ENCODE peak calls at places on chromosomes 13 and 19, in four cellular contexts. J, Y, M and V are unnamed samples.

GRCh38 chr13:30308548-30308947 is 1.2 kb upstream of the KATNAL1 start:
- DNase-seq in Y (peak; percentile 63), M (no peak), J (peak; percentile 47), V (no peak)

GRCh38 chr13:23381877-23382276 is 51.6 kb downstream of the SACS start:
- DNase-seq in J (no peak), M (peak; percentile 31), Y (no peak), V (no peak)

GRCh38 chr19:11856568-11857264 is 8.2 kb downstream of the ZNF439 start:
- DNase-seq in J (no peak), Y (peak; percentile 46), M (no peak), V (no peak)

GRCh38 chr13:56953965-56954364 is 186.8 kb upstream of the PRR20A start:
- DNase-seq in Y (no peak), J (no peak), M (no peak), V (no peak)

GRCh38 chr13:98915563-98916348 is 62.1 kb downstream of the DOCK9 start:
- DNase-seq in M (no peak), Y (no peak), J (no peak), V (no peak)

GRCh38 chr19:45645068-45645630 is 6.0 kb upstream of the EML2 start:
- DNase-seq in J (no peak), Y (no peak), M (no peak), V (no peak)

GRCh38 chr13:110677731-110678545 is 28.0 kb downstream of the CARS2 start:
- DNase-seq in J (no peak), Y (no peak), M (no peak), V (no peak)

GRCh38 chr19:336067-336614 is 8.5 kb downstream of the MIER2 start:
- DNase-seq in J (peak; percentile 71), Y (no peak), M (no peak), V (no peak)

GRCh38 chr13:77448689-77449088 is 86.8 kb upstream of the SCEL start:
- DNase-seq in M (no peak), Y (peak; percentile 48), J (no peak), V (no peak)

GRCh38 chr13:24997367-24997967 is 98.5 kb upstream of the PABPC3 start:
- DNase-seq in J (peak; percentile 42), Y (no peak), M (peak; percentile 45), V (no peak)

GRCh38 chr13:73039201-73040108 is 19.4 kb upstream of the KLF5 start:
- DNase-seq in J (no peak), Y (no peak), M (no peak), V (no peak)

GRCh38 chr19:4581381-4582111 is 22.1 kb upstream of the SEMA6B start:
- DNase-seq in J (no peak), M (no peak), Y (no peak), V (no peak)

GRCh38 chr13:85798999-85799646 is at the start of gene SLITRK6:
- DNase-seq in M (peak; percentile 83), J (peak; percentile 48), Y (no peak), V (no peak)

GRCh38 chr19:47436712-47437401 is 17.5 kb upstream of the MEIS3 start:
- DNase-seq in Y (peak; percentile 75), J (peak; percentile 61), M (peak; percentile 53), V (peak; percentile 76)

GRCh38 chr13:40194204-40194806 is 472.1 kb downstream of the FOXO1 start:
- DNase-seq in J (peak; percentile 48), Y (no peak), M (no peak), V (no peak)

GRCh38 chr13:76991432-76991795 is 467 bp upstream of the CLN5 start:
- DNase-seq in J (no peak), M (no peak), Y (peak; percentile 43), V (no peak)

GRCh38 chr13:99058527-99059495 is 80.9 kb upstream of the DOCK9 start:
- DNase-seq in M (no peak), J (no peak), Y (no peak), V (no peak)

GRCh38 chr19:46654621-46655152 is 6.3 kb downstream of the DACT3 start:
- DNase-seq in Y (no peak), M (no peak), J (no peak), V (no peak)

GRCh38 chr19:12521996-12522395 is 29.3 kb downstream of the ZNF564 start:
- DNase-seq in M (no peak), Y (no peak), J (no peak), V (no peak)

GRCh38 chr13:82480415-82480814 is 1401.9 kb downstream of the SLITRK1 start:
- DNase-seq in M (no peak), J (peak; percentile 2), Y (no peak), V (no peak)

GRCh38 chr19:13872695-13873389 is 4.1 kb upstream of the NANOS3 start:
- DNase-seq in M (no peak), J (no peak), Y (no peak), V (no peak)

GRCh38 chr13:74052402-74052928 is 81.7 kb downstream of the KLF12 start:
- DNase-seq in Y (peak; percentile 39), J (no peak), M (no peak), V (no peak)

GRCh38 chr13:30071890-30072817 is 221.7 kb upstream of the UBL3 start:
- DNase-seq in M (no peak), J (no peak), Y (peak; percentile 42), V (no peak)

GRCh38 chr19:17242431-17243208 is 3.1 kb downstream of the NR2F6 start:
- DNase-seq in J (no peak), Y (no peak), M (no peak), V (no peak)

GRCh38 chr13:106354961-106355360 is 180.5 kb downstream of the EFNB2 start:
- DNase-seq in Y (no peak), M (no peak), J (no peak), V (no peak)

GRCh38 chr19:6343462-6343861 is 10.1 kb upstream of the ACER1 start:
- DNase-seq in M (no peak), J (no peak), Y (no peak), V (no peak)

GRCh38 chr13:111160648-111161047 is 45.5 kb downstream of the ARHGEF7 start:
- DNase-seq in M (no peak), J (no peak), Y (no peak), V (no peak)

GRCh38 chr19:49851456-49852259 is 699 bp downstream of the PTOV1 start:
- DNase-seq in J (no peak), Y (peak; percentile 55), M (no peak), V (no peak)

GRCh38 chr19:5693195-5694166 is 3.4 kb downstream of the RPL36 start:
- DNase-seq in M (no peak), Y (no peak), J (no peak), V (no peak)

GRCh38 chr13:99610702-99611289 is 109.5 kb downstream of the TM9SF2 start:
- DNase-seq in M (no peak), Y (no peak), J (no peak), V (no peak)

GRCh38 chr13:77810891-77811290 is 107.7 kb downstream of the EDNRB start:
- DNase-seq in Y (no peak), M (no peak), J (no peak), V (no peak)

GRCh38 chr19:2846180-2846935 is 5.1 kb downstream of the ZNF555 start:
- DNase-seq in M (no peak), Y (no peak), J (no peak), V (no peak)

GRCh38 chr19:4523306-4524110 is 5.2 kb upstream of the PLIN4 start:
- DNase-seq in J (peak; percentile 49), Y (peak; percentile 67), M (no peak), V (no peak)

GRCh38 chr13:39273953-39274352 is 235.7 kb downstream of the NHLRC3 start:
- DNase-seq in M (peak; percentile 9), J (no peak), Y (no peak), V (no peak)

GRCh38 chr19:6516659-6517291 is 14.1 kb upstream of the TNFSF9 start:
- DNase-seq in M (peak; percentile 56), J (peak; percentile 72), Y (peak; percentile 92), V (peak; percentile 79)

GRCh38 chr13:31413531-31413930 is 213.8 kb downstream of the B3GLCT start:
- DNase-seq in J (no peak), Y (no peak), M (no peak), V (no peak)